ENCODE peak calls at places on chromosomes 5 and 9, in nine cellular contexts. T, J, V, A, D, Q, Y, E and O are unnamed samples. For H3K36me3 and H3K9me3, the result is how much of the 10 kb centered on the place peaks cover.

GRCh38 chr5:170483701-170484458 is 19.9 kb upstream of the KCNIP1 start:
- DNase-seq in D (no peak), J (no peak), E (no peak), A (peak), T (no peak), Q (no peak), Y (peak), V (no peak), O (no peak)

GRCh38 chr5:2335156-2335555 is 416.3 kb downstream of the IRX2 start:
- DNase-seq in T (no peak), V (no peak), A (no peak), Q (no peak), E (no peak), D (no peak), Y (no peak), J (no peak), O (no peak)

GRCh38 chr5:169695025-169695625 is 58.0 kb downstream of the DOCK2 start:
- DNase-seq in A (peak), E (no peak), D (no peak), J (no peak), Y (no peak), V (no peak), T (no peak), Q (no peak), O (no peak)

GRCh38 chr5:172179032-172179989 is 8.7 kb downstream of the STK10 start:
- DNase-seq in Q (no peak), D (peak), J (no peak), A (no peak), E (no peak), T (no peak), V (peak), Y (no peak), O (no peak)

GRCh38 chr9:113299800-113300292 is 3.3 kb downstream of the RNF183 start:
- DNase-seq in J (no peak), Y (peak), E (no peak), Q (no peak), T (no peak), D (no peak), A (no peak), V (no peak), O (no peak)

GRCh38 chr5:83911367-83911919 is 190.8 kb upstream of the HAPLN1 start:
- DNase-seq in V (no peak), E (no peak), T (no peak), D (no peak), A (no peak), Q (no peak), Y (no peak), J (no peak), O (no peak)

GRCh38 chr5:96517294-96517693 is 84.2 kb upstream of the PCSK1 start:
- DNase-seq in J (no peak), V (no peak), A (no peak), E (no peak), D (no peak), Y (no peak), T (no peak), Q (no peak), O (no peak)

GRCh38 chr5:97141031-97141430 is 1.4 kb downstream of the LIX1 start:
- DNase-seq in J (no peak), V (no peak), Q (no peak), T (no peak), E (no peak), A (no peak), Y (no peak), D (no peak), O (no peak)

GRCh38 chr5:82766216-82766615 is 311.0 kb downstream of the TMEM167A start:
- DNase-seq in Q (no peak), A (no peak), J (no peak), E (no peak), Y (no peak), D (no peak), V (no peak), T (no peak), O (no peak)

GRCh38 chr9:26170224-26170623 is 492.0 kb upstream of the TUSC1 start:
- DNase-seq in Q (no peak), Y (no peak), D (no peak), J (no peak), T (no peak), A (no peak), V (no peak), E (no peak), O (no peak)

GRCh38 chr5:42924226-42924625 is 112.5 kb upstream of the SELENOP start:
- DNase-seq in D (no peak), Q (no peak), V (no peak), A (no peak), T (no peak), E (no peak), J (no peak), Y (no peak), O (no peak)

GRCh38 chr9:18861599-18862546 is 171.1 kb downstream of the SAXO1 start:
- DNase-seq in Y (peak), J (no peak), A (no peak), T (peak), D (peak), E (no peak), V (no peak), Q (no peak), O (no peak)
- TF ChIP-seq CTCF in Y (peak), J (no peak), A (no peak), T (peak), D (peak), E (no peak), V (no peak), Q (no peak), O (no peak)

GRCh38 chr5:10409504-10409903 is 32.2 kb upstream of the ROPN1L start:
- DNase-seq in V (no peak), A (no peak), T (no peak), Q (no peak), E (no peak), D (no peak), J (no peak), Y (no peak), O (no peak)
- H3K36me3 ChIP-seq in V (under half), A (half or more), T (under half), Q (under half), E (under half), D (under half), J (half or more), Y (under half), O (under half)

DNA sequence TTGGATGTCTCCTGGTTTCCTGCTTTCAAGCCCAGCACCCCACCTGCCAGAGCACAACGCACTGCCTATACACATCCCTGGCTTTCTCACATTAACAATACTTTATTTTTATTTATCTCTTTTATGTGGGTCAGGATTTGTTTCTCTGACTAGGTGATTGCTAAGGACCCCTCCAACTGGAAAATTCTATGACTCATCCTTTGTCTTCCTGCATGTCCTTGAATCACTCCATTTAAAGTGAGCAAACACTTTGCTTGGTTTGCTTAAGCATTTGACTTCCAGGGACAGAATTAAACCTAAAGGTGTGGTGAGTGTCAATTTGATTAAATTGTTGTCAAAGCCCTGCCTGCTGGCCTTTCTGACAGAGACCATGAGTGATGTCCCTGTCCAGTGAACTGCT is 536.5 kb upstream of the BRINP1 start:
- DNase-seq in A (no peak), Y (no peak), Q (no peak), V (no peak), D (no peak), E (no peak), J (no peak), T (no peak), O (no peak)
- H3K9me3 ChIP-seq in A (under half), Y (under half), Q (under half), V (under half), D (under half), E (under half), J (under half), T (under half), O (under half)

GRCh38 chr5:142661143-142661542 is 24.7 kb downstream of the FGF1 start:
- DNase-seq in Q (no peak), D (no peak), E (no peak), A (no peak), T (no peak), Y (no peak), J (no peak), V (no peak), O (no peak)
- TF ChIP-seq CTCF in Q (no peak), D (no peak), E (no peak), A (no peak), T (no peak), Y (no peak), J (no peak), V (no peak), O (no peak)

DNA sequence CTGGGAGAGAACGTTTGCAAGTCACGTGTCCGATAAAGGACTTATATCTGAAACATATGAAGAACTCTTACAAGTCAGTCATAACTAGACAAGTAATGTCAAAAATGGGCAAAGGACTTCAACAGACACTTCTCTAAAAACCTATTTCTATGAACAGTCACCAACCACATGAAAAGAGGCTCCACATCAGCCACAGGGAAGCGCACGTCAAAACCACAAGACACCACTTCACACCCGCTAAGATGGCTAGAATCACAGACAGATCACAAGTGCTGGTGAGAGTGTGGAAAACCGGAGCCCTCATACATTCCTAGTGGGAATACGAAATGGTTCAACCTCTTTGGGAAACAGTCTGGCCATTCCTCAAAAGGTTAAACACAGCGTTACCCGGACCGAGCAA is 11.5 kb upstream of the CARD9 start:
- DNase-seq in Y (no peak), E (no peak), V (no peak), J (no peak), T (no peak), D (no peak), A (no peak), Q (no peak), O (no peak)
- H3K36me3 ChIP-seq in Y (under half), E (under half), V (under half), J (half or more), T (under half), D (under half), A (under half), Q (under half), O (under half)

GRCh38 chr5:12477556-12477955 is 573.3 kb upstream of the CTNND2 start:
- DNase-seq in V (no peak), D (no peak), E (no peak), Q (no peak), A (no peak), T (no peak), J (no peak), Y (no peak), O (no peak)
- H3K9me3 ChIP-seq in V (under half), D (under half), E (under half), Q (under half), A (under half), T (under half), J (under half), Y (under half), O (under half)

GRCh38 chr9:73038089-73038509 is 85.2 kb upstream of the ALDH1A1 start:
- DNase-seq in Q (no peak), T (no peak), Y (no peak), J (no peak), E (no peak), D (no peak), A (no peak), V (no peak), O (no peak)

GRCh38 chr9:73038613-73039012 is 85.8 kb upstream of the ALDH1A1 start:
- DNase-seq in Q (no peak), T (peak), J (peak), A (no peak), E (no peak), Y (no peak), V (no peak), D (peak), O (no peak)

GRCh38 chr9:73037613-73038012 is 84.8 kb upstream of the ALDH1A1 start:
- DNase-seq in Y (no peak), Q (no peak), A (no peak), E (no peak), D (no peak), J (no peak), V (no peak), T (no peak), O (no peak)

GRCh38 chr9:73031350-73031749 is 78.5 kb upstream of the ALDH1A1 start:
- DNase-seq in J (no peak), D (no peak), V (no peak), E (no peak), Q (no peak), A (no peak), Y (no peak), T (no peak), O (no peak)

DNA sequence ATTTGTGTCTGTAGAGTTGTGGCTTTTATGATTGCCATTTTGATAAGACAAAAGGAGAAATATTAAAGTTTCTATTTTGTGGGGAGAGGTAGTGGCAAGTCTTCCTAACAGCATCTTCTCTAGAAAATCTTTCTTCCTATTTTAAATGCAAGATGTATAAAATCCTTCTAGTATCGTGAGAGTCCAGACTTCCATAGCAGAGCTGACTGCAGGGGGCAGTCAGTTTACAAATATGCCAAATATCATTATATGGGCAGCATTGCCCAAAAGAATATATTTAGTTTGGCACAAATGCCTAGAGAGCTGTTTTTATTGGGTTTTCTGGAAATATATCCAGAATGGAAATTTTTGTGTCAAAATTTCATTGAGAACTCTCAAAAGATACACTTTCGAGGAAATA is 82.1 kb upstream of the ALDH1A1 start:
- DNase-seq in T (no peak), Y (no peak), Q (no peak), E (no peak), D (no peak), J (no peak), V (no peak), A (peak), O (no peak)
- TF ChIP-seq CTCF in T (no peak), Y (no peak), Q (no peak), E (no peak), D (no peak), J (no peak), V (no peak), A (peak), O (no peak)

GRCh38 chr9:127679506-127679905 is 27.3 kb upstream of the CFAP157 start:
- DNase-seq in Q (no peak), D (no peak), E (no peak), T (no peak), V (no peak), A (no peak), J (no peak), Y (no peak), O (no peak)
- H3K36me3 ChIP-seq in Q (under half), D (under half), E (under half), T (under half), V (under half), A (under half), J (half or more), Y (under half), O (under half)